ENCODE peak calls at places on chromosomes 5 and 9, in five cellular contexts. G is gastrocnemius medialis, H is Peyer's patch, J is suprapubic skin, Z is esophagus muscularis mucosa. R is an unnamed sample.

GRCh38 chr5:96247097-96247675 is 185.9 kb downstream of the PCSK1 start:
- DNase-seq in H (no peak), J (no peak), Z (no peak), G (no peak), R (no peak)

GRCh38 chr5:52468980-52469379 is 318.7 kb upstream of the ITGA1 start:
- DNase-seq in G (no peak), H (no peak), Z (no peak), J (no peak), R (no peak)

GRCh38 chr5:150562832-150563231 is 54.9 kb downstream of the NDST1 start:
- DNase-seq in G (no peak), Z (no peak), H (peak; percentile 74), J (no peak), R (no peak)

GRCh38 chr5:91170266-91170665 is 212.9 kb downstream of the ARRDC3 start:
- DNase-seq in Z (no peak), H (no peak), G (no peak), J (no peak), R (no peak)

GRCh38 chr5:126801992-126802294 is 25.0 kb downstream of the LMNB1 start:
- DNase-seq in Z (no peak), J (no peak), H (no peak), G (no peak), R (no peak)

GRCh38 chr5:175279506-175279905 is 164.5 kb downstream of the DRD1 start:
- DNase-seq in G (no peak), Z (no peak), H (no peak), J (no peak), R (no peak)

GRCh38 chr5:169904059-169904458 is 76.2 kb downstream of the INSYN2B start:
- DNase-seq in G (no peak), Z (no peak), H (no peak), J (no peak), R (no peak)

GRCh38 chr5:68515514-68515913 is 300.0 kb downstream of the PIK3R1 start:
- DNase-seq in J (no peak), H (no peak), G (no peak), Z (no peak), R (no peak)

GRCh38 chr9:112072721-112073553 is 102.2 kb downstream of the SUSD1 start:
- DNase-seq in G (no peak), Z (peak; percentile 80), H (no peak), J (no peak), R (no peak)

GRCh38 chr5:90406466-90406865 is 3.1 kb downstream of the CETN3 start:
- DNase-seq in G (no peak), Z (no peak), H (no peak), J (no peak), R (no peak)

GRCh38 chr5:95027151-95027721 is 257.7 kb downstream of the MCTP1 start:
- DNase-seq in H (no peak), G (no peak), Z (no peak), J (no peak), R (no peak)

GRCh38 chr9:75027187-75028107 is 646 bp downstream of the CARNMT1 start:
- DNase-seq in H (peak; percentile 85), G (peak; percentile 70), Z (no peak), J (peak; percentile 79), R (peak; percentile 91)

GRCh38 chr5:9015937-9016270 is 530.0 kb downstream of the SEMA5A start:
- DNase-seq in Z (no peak), H (no peak), J (no peak), G (no peak), R (no peak)

GRCh38 chr5:6750142-6750840 is 37.1 kb downstream of the TENT4A start:
- DNase-seq in Z (no peak), G (no peak), H (peak; percentile 31), J (peak; percentile 20), R (no peak)

GRCh38 chr5:50900952-50901510 is 234.6 kb downstream of the PARP8 start:
- DNase-seq in H (no peak), Z (no peak), G (no peak), J (no peak), R (no peak)

GRCh38 chr5:178895615-178896571 is at the start of gene ZFP2:
- DNase-seq in G (no peak), H (peak; percentile 75), J (no peak), Z (no peak), R (peak; percentile 16)

GRCh38 chr5:158384535-158385421 is 525.8 kb upstream of the CLINT1 start:
- DNase-seq in G (no peak), H (no peak), J (no peak), Z (no peak), R (no peak)

GRCh38 chr5:80835128-80835527 is 125.0 kb upstream of the RASGRF2 start:
- DNase-seq in G (no peak), H (no peak), Z (no peak), J (no peak), R (no peak)

GRCh38 chr9:131610231-131610761 is 65.0 kb downstream of the PRRT1B start:
- DNase-seq in H (no peak), Z (no peak), G (peak; percentile 65), J (no peak), R (peak; percentile 73)

GRCh38 chr5:86679529-86679928 is 61.8 kb downstream of the COX7C start:
- DNase-seq in G (no peak), Z (no peak), H (peak; percentile 51), J (no peak), R (no peak)

GRCh38 chr5:153601377-153601776 is 110.9 kb downstream of the GRIA1 start:
- DNase-seq in J (no peak), G (no peak), Z (no peak), H (no peak), R (no peak)

GRCh38 chr9:93859431-93860215 is 95.5 kb downstream of the BARX1 start:
- DNase-seq in G (no peak), Z (peak; percentile 77), H (no peak), J (no peak), R (no peak)

GRCh38 chr5:9653811-9654210 is 23.7 kb upstream of the TAS2R1 start:
- DNase-seq in H (no peak), J (no peak), G (peak; percentile 13), Z (no peak), R (no peak)

GRCh38 chr5:95760291-95761191 is 29.4 kb downstream of the RHOBTB3 start:
- DNase-seq in H (no peak), Z (no peak), J (no peak), G (no peak), R (no peak)

GRCh38 chr5:37207802-37208201 is 41.4 kb downstream of the CPLANE1 start:
- DNase-seq in G (no peak), H (no peak), Z (no peak), J (no peak), R (no peak)

GRCh38 chr5:37211661-37212060 is 37.5 kb downstream of the CPLANE1 start:
- DNase-seq in H (no peak), G (no peak), Z (no peak), J (no peak), R (no peak)

GRCh38 chr5:37206733-37207132 is 42.4 kb downstream of the CPLANE1 start:
- DNase-seq in J (no peak), H (no peak), Z (no peak), G (no peak), R (no peak)

GRCh38 chr5:37212096-37212495 is 37.1 kb downstream of the CPLANE1 start:
- DNase-seq in Z (no peak), G (no peak), J (no peak), H (no peak), R (no peak)

GRCh38 chr5:37208883-37209808 is 40.0 kb downstream of the CPLANE1 start:
- DNase-seq in H (no peak), J (no peak), G (peak; percentile 17), Z (no peak), R (no peak)
- TF ChIP-seq POLR2A in H (no peak), J (no peak), G (no peak), Z (no peak), R (no peak)

DNA sequence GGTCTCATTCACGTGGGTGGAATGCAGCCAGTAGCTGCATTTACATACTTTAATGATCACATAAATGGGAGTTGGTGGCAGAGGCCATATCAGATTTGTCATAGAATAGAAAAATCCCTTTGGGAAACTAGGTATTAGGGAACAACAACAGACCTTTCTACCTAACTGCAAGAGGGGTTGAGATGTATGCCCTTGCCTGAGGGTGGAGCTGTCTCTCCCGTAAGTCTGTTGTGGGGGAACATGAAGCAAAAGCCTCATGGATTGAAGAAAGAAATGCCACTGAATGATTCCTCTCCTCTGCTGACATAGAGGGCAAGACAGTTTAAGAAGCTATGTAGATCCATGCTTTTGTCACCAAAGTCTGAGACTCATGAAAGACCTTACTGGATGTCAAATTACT is 461.3 kb downstream of the SPOCK1 start:
- DNase-seq in J (no peak), Z (no peak), H (no peak), G (no peak), R (no peak)
- TF ChIP-seq CTCF in J (no peak), Z (no peak), H (no peak), G (no peak), R (no peak)

GRCh38 chr5:180618830-180619562 is 27.7 kb upstream of the SCGB3A1 start:
- DNase-seq in H (no peak), G (no peak), Z (no peak), J (no peak), R (no peak)
- H3K4me3 ChIP-seq in H (no peak overlapping the region), G (no peak overlapping the region), Z (peak overlapping the region; percentile 36), J (peak overlapping the region; percentile 40), R (no peak overlapping the region)

DNA sequence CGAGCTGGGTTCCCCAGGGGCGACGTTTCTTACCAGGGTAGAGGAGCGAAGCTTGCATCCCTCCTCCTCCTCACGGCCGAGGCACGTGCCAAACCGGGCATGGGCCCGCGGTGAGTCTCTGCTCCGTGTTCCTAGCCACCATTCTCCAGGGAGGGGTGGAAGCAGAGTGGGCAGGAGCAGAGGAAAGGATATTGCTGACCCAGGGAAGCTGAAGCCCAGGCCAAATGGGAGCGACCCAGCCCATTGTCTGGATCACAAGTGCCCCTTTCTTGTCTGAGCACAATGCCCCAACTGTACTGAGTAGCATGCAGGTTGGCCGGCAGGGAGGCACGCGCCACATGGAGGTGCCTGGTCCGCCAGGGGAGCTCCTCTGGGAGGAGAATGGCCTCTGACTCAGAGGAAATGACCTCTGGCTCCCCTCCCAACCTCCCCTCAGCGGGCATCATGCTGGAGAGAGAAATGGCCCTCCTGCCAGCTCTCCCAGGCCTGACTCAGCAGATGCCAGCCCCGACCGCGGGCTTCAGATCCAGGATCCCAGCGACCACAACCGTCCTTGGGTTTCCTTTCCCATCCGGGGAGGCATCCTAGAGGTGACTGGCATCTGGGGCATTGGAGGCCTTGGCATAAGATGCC is 1.1 kb downstream of the PRR7 start:
- DNase-seq in H (peak; percentile 72), G (no peak), Z (no peak), J (peak; percentile 76), R (no peak)
- TF ChIP-seq POLR2A in H (no peak), G (no peak), Z (no peak), J (no peak), R (no peak)

GRCh38 chr9:20984471-20984870 is 47.0 kb downstream of the HACD4 start:
- DNase-seq in H (no peak), Z (no peak), G (no peak), J (no peak), R (no peak)
- TF ChIP-seq CTCF in H (no peak), Z (no peak), G (no peak), J (no peak), R (no peak)

R was measured in lower leg skin.